ENCODE peak calls at places on chromosomes 4 and X, in six cellular contexts. One of them, this sample, is unnamed.

GRCh38 chrX:134599173-134599914 is 58.9 kb downstream of the PLAC1 start:
- DNase-seq in BJ: peak
- DNase-seq in lung: no peak
- DNase-seq in cardiac fibroblast: peak
- DNase-seq in ovary: peak
- DNase-seq in esophagus squamous epithelium: no peak
- DNase-seq in this sample: no peak

GRCh38 chr4:79225360-79225759 is 100.5 kb downstream of the NAA11 start:
- DNase-seq in esophagus squamous epithelium: no peak
- DNase-seq in lung: no peak
- DNase-seq in BJ: no peak
- DNase-seq in cardiac fibroblast: no peak
- DNase-seq in ovary: no peak
- DNase-seq in this sample: no peak

GRCh38 chr4:71229477-71230257 is 109.2 kb upstream of the SLC4A4 start:
- DNase-seq in esophagus squamous epithelium: no peak
- DNase-seq in lung: no peak
- DNase-seq in BJ: no peak
- DNase-seq in ovary: no peak
- DNase-seq in cardiac fibroblast: peak
- DNase-seq in this sample: no peak

GRCh38 chr4:142512161-142512560 is 333.9 kb downstream of the INPP4B start:
- DNase-seq in BJ: no peak
- DNase-seq in esophagus squamous epithelium: no peak
- DNase-seq in lung: no peak
- DNase-seq in ovary: no peak
- DNase-seq in cardiac fibroblast: no peak
- DNase-seq in this sample: no peak

GRCh38 chrX:85922821-85923220 is 124.5 kb downstream of the CHM start:
- DNase-seq in BJ: peak
- DNase-seq in cardiac fibroblast: peak
- DNase-seq in lung: no peak
- DNase-seq in esophagus squamous epithelium: no peak
- DNase-seq in ovary: no peak
- DNase-seq in this sample: no peak

GRCh38 chr4:88295656-88296055 is 11.3 kb upstream of the PPM1K start:
- DNase-seq in cardiac fibroblast: no peak
- DNase-seq in lung: no peak
- DNase-seq in ovary: no peak
- DNase-seq in esophagus squamous epithelium: no peak
- DNase-seq in BJ: no peak
- DNase-seq in this sample: no peak

GRCh38 chrX:8245411-8245810 is 74.3 kb upstream of the VCX2 start:
- DNase-seq in esophagus squamous epithelium: no peak
- DNase-seq in ovary: no peak
- DNase-seq in BJ: no peak
- DNase-seq in lung: no peak
- DNase-seq in cardiac fibroblast: no peak
- DNase-seq in this sample: no peak

GRCh38 chr4:101356928-101357327 is 9.6 kb upstream of the PPP3CA start:
- DNase-seq in ovary: no peak
- DNase-seq in esophagus squamous epithelium: no peak
- DNase-seq in lung: no peak
- DNase-seq in BJ: peak
- DNase-seq in cardiac fibroblast: peak
- DNase-seq in this sample: no peak

GRCh38 chr4:137993232-137993631 is 248.9 kb downstream of the SLC7A11 start:
- DNase-seq in ovary: no peak
- DNase-seq in BJ: no peak
- DNase-seq in esophagus squamous epithelium: no peak
- DNase-seq in lung: no peak
- DNase-seq in cardiac fibroblast: no peak
- DNase-seq in this sample: no peak

GRCh38 chr4:92387459-92388069 is 83.8 kb downstream of the GRID2 start:
- DNase-seq in BJ: no peak
- DNase-seq in lung: no peak
- DNase-seq in ovary: no peak
- DNase-seq in cardiac fibroblast: peak
- DNase-seq in esophagus squamous epithelium: no peak
- DNase-seq in this sample: no peak

GRCh38 chrX:30373951-30374350 is 64.8 kb upstream of the NR0B1 start:
- DNase-seq in ovary: no peak
- DNase-seq in esophagus squamous epithelium: no peak
- DNase-seq in BJ: no peak
- DNase-seq in lung: no peak
- DNase-seq in cardiac fibroblast: no peak
- DNase-seq in this sample: no peak

GRCh38 chrX:102044496-102044895 is 81.0 kb upstream of the TCEAL2 start:
- DNase-seq in lung: no peak
- DNase-seq in BJ: no peak
- DNase-seq in esophagus squamous epithelium: no peak
- DNase-seq in cardiac fibroblast: no peak
- DNase-seq in ovary: no peak
- DNase-seq in this sample: no peak

GRCh38 chr4:173367946-173368345 is 2.8 kb upstream of the SAP30 start:
- DNase-seq in ovary: no peak
- DNase-seq in BJ: no peak
- DNase-seq in lung: no peak
- DNase-seq in cardiac fibroblast: peak
- DNase-seq in esophagus squamous epithelium: no peak
- DNase-seq in this sample: no peak

GRCh38 chr4:15238720-15239119 is 189.1 kb upstream of the C1QTNF7 start:
- DNase-seq in cardiac fibroblast: peak
- DNase-seq in BJ: no peak
- DNase-seq in ovary: peak
- DNase-seq in esophagus squamous epithelium: no peak
- DNase-seq in lung: peak
- DNase-seq in this sample: no peak

GRCh38 chrX:119041175-119041574 is 31.6 kb upstream of the CT47C1 start:
- DNase-seq in cardiac fibroblast: peak
- DNase-seq in ovary: peak
- DNase-seq in lung: peak
- DNase-seq in esophagus squamous epithelium: no peak
- DNase-seq in BJ: peak
- DNase-seq in this sample: no peak

GRCh38 chr4:77564231-77564630 is 41.4 kb upstream of the CXCL13 start:
- DNase-seq in cardiac fibroblast: peak
- DNase-seq in BJ: no peak
- DNase-seq in lung: peak
- DNase-seq in ovary: peak
- DNase-seq in esophagus squamous epithelium: no peak
- DNase-seq in this sample: no peak

GRCh38 chr4:113080624-113081023 is 31.2 kb downstream of the ANK2 start:
- DNase-seq in esophagus squamous epithelium: no peak
- DNase-seq in cardiac fibroblast: no peak
- DNase-seq in lung: no peak
- DNase-seq in ovary: no peak
- DNase-seq in BJ: no peak
- DNase-seq in this sample: no peak

GRCh38 chr4:102868153-102868781 is 525 bp upstream of the CISD2 start:
- DNase-seq in cardiac fibroblast: no peak
- DNase-seq in BJ: no peak
- DNase-seq in lung: no peak
- DNase-seq in esophagus squamous epithelium: no peak
- DNase-seq in ovary: peak
- DNase-seq in this sample: no peak

GRCh38 chr4:86957214-86957613 is 22.4 kb downstream of the AFF1 start:
- DNase-seq in lung: no peak
- DNase-seq in cardiac fibroblast: peak
- DNase-seq in ovary: no peak
- DNase-seq in esophagus squamous epithelium: no peak
- DNase-seq in BJ: no peak
- DNase-seq in this sample: no peak

GRCh38 chrX:139298437-139298836 is 232.1 kb upstream of the F9 start:
- DNase-seq in esophagus squamous epithelium: no peak
- DNase-seq in ovary: no peak
- DNase-seq in BJ: no peak
- DNase-seq in lung: no peak
- DNase-seq in cardiac fibroblast: no peak
- DNase-seq in this sample: no peak

GRCh38 chr4:185210102-185210981 is 944 bp downstream of the SNX25 start:
- DNase-seq in lung: no peak
- DNase-seq in esophagus squamous epithelium: no peak
- DNase-seq in cardiac fibroblast: peak
- DNase-seq in ovary: peak
- DNase-seq in BJ: no peak
- DNase-seq in this sample: no peak

GRCh38 chr4:141130947-141131545 is 2.2 kb downstream of the RNF150 start:
- DNase-seq in ovary: no peak
- DNase-seq in lung: no peak
- DNase-seq in esophagus squamous epithelium: no peak
- DNase-seq in cardiac fibroblast: no peak
- DNase-seq in BJ: no peak
- DNase-seq in this sample: no peak
- H3K4me3 ChIP-seq in ovary: peak
- H3K4me3 ChIP-seq in lung: no peak
- H3K4me3 ChIP-seq in esophagus squamous epithelium: peak
- H3K4me3 ChIP-seq in cardiac fibroblast: no peak
- H3K4me3 ChIP-seq in BJ: peak
- H3K4me3 ChIP-seq in this sample: peak

GRCh38 chrX:153426204-153426603 is 14.9 kb downstream of the ZFP92 start:
- DNase-seq in lung: no peak
- DNase-seq in cardiac fibroblast: no peak
- DNase-seq in esophagus squamous epithelium: no peak
- DNase-seq in ovary: no peak
- DNase-seq in BJ: no peak
- DNase-seq in this sample: no peak
- H3K4me3 ChIP-seq in lung: no peak
- H3K4me3 ChIP-seq in cardiac fibroblast: no peak
- H3K4me3 ChIP-seq in esophagus squamous epithelium: no peak
- H3K4me3 ChIP-seq in ovary: no peak
- H3K4me3 ChIP-seq in BJ: no peak
- H3K4me3 ChIP-seq in this sample: no peak

GRCh38 chr4:3013323-3013722 is 50.0 kb downstream of the GRK4 start:
- DNase-seq in lung: no peak
- DNase-seq in BJ: no peak
- DNase-seq in esophagus squamous epithelium: no peak
- DNase-seq in cardiac fibroblast: no peak
- DNase-seq in ovary: no peak
- DNase-seq in this sample: no peak

GRCh38 chr4:3011456-3012220 is 48.3 kb downstream of the GRK4 start:
- DNase-seq in BJ: no peak
- DNase-seq in cardiac fibroblast: no peak
- DNase-seq in esophagus squamous epithelium: no peak
- DNase-seq in ovary: no peak
- DNase-seq in lung: no peak
- DNase-seq in this sample: no peak

GRCh38 chr4:3009422-3009821 is 46.1 kb downstream of the GRK4 start:
- DNase-seq in lung: no peak
- DNase-seq in esophagus squamous epithelium: no peak
- DNase-seq in ovary: no peak
- DNase-seq in cardiac fibroblast: peak
- DNase-seq in BJ: no peak
- DNase-seq in this sample: no peak

GRCh38 chr4:3010577-3010976 is 47.2 kb downstream of the GRK4 start:
- DNase-seq in esophagus squamous epithelium: no peak
- DNase-seq in ovary: no peak
- DNase-seq in cardiac fibroblast: no peak
- DNase-seq in BJ: no peak
- DNase-seq in lung: no peak
- DNase-seq in this sample: no peak

GRCh38 chr4:3010998-3011397 is 47.6 kb downstream of the GRK4 start:
- DNase-seq in esophagus squamous epithelium: no peak
- DNase-seq in ovary: no peak
- DNase-seq in BJ: peak
- DNase-seq in cardiac fibroblast: peak
- DNase-seq in lung: no peak
- DNase-seq in this sample: no peak
- H3K4me3 ChIP-seq in esophagus squamous epithelium: no peak
- H3K4me3 ChIP-seq in ovary: no peak
- H3K4me3 ChIP-seq in BJ: no peak
- H3K4me3 ChIP-seq in cardiac fibroblast: no peak
- H3K4me3 ChIP-seq in lung: no peak
- H3K4me3 ChIP-seq in this sample: no peak

DNA sequence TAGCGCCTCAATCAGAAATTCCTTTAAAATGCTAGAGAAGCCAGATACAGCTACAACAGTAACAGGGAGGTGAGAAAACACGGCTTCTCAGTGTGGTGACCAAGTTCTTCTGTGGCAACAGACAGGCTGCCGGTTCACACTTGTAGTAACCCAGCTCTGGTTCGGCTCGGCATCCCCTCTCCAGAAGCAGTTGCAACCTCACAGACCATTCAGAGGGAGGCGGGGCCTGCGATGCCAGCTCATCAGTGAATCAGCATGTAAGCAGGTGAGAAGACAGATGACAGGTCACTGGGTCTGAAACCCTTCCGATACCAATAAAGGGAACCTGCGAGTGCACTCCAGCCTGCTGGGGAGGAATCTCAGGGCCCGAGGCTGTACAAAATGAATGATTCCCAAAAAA is 251.0 kb downstream of the KCNIP4 start:
- DNase-seq in ovary: no peak
- DNase-seq in lung: no peak
- DNase-seq in cardiac fibroblast: no peak
- DNase-seq in esophagus squamous epithelium: no peak
- DNase-seq in BJ: no peak
- DNase-seq in this sample: no peak
- H3K4me3 ChIP-seq in ovary: no peak
- H3K4me3 ChIP-seq in lung: no peak
- H3K4me3 ChIP-seq in cardiac fibroblast: no peak
- H3K4me3 ChIP-seq in esophagus squamous epithelium: no peak
- H3K4me3 ChIP-seq in BJ: no peak
- H3K4me3 ChIP-seq in this sample: no peak